ENCODE peak calls at places on chromosomes 5 and 9, in five cellular contexts. G is neural crest cell, J is HEK293T, F is SHP77, M is glutamatergic neuron. S is an unnamed sample.

GRCh38 chr5:98414938-98415337 is 358.5 kb upstream of the RGMB start:
- DNase-seq in M (no peak), J (no peak), F (no peak), G (no peak), S (peak)

GRCh38 chr9:135083241-135083810 is 4.1 kb upstream of the OLFM1 start:
- DNase-seq in F (no peak), G (no peak), M (peak), J (no peak), S (peak)

GRCh38 chr9:124257070-124257864 is 482 bp upstream of the NEK6 start:
- DNase-seq in J (no peak), M (no peak), F (no peak), G (no peak), S (peak)

GRCh38 chr9:124752967-124753366 is 18.1 kb downstream of the NR6A1 start:
- DNase-seq in F (no peak), G (no peak), M (no peak), J (no peak), S (peak)

GRCh38 chr5:134084166-134084565 is 30.3 kb upstream of the TCF7 start:
- DNase-seq in G (no peak), J (no peak), F (no peak), M (no peak), S (no peak)

GRCh38 chr5:29720954-29721353 is 1472.5 kb upstream of the CDH6 start:
- DNase-seq in F (no peak), G (no peak), J (no peak), M (no peak), S (no peak)

GRCh38 chr5:111948517-111948916 is 191.5 kb upstream of the NREP start:
- DNase-seq in F (no peak), G (no peak), M (no peak), J (no peak), S (no peak)

GRCh38 chr5:177476531-177477233 is 3.2 kb upstream of the DBN1 start:
- DNase-seq in M (no peak), F (no peak), J (no peak), G (no peak), S (peak)

GRCh38 chr5:111535879-111536549 is 23.7 kb upstream of the STARD4 start:
- DNase-seq in F (no peak), J (no peak), M (no peak), G (no peak), S (no peak)

GRCh38 chr5:160905285-160905684 is 53.3 kb upstream of the ATP10B start:
- DNase-seq in G (no peak), F (no peak), M (no peak), J (no peak), S (no peak)

GRCh38 chr5:13250450-13251291 is 693.8 kb downstream of the DNAH5 start:
- DNase-seq in M (no peak), F (no peak), J (peak), G (no peak), S (no peak)

GRCh38 chr5:39501403-39501802 is 76.6 kb upstream of the DAB2 start:
- DNase-seq in G (no peak), J (no peak), M (no peak), F (peak), S (peak)

GRCh38 chr5:35145671-35146317 is 84.5 kb downstream of the PRLR start:
- DNase-seq in F (no peak), J (no peak), G (no peak), M (no peak), S (no peak)

GRCh38 chr5:137192293-137192743 is 306.8 kb downstream of the SPOCK1 start:
- DNase-seq in J (no peak), F (peak), G (no peak), M (no peak), S (no peak)

GRCh38 chr5:178206166-178207101 is 2.1 kb downstream of the HNRNPAB start:
- DNase-seq in J (no peak), M (no peak), G (no peak), F (no peak), S (peak)

GRCh38 chr5:181028032-181028819 is 11.8 kb upstream of the BTNL9 start:
- DNase-seq in J (no peak), M (no peak), F (no peak), G (no peak), S (no peak)

GRCh38 chr9:91362212-91362611 is 494 bp upstream of the AUH start:
- DNase-seq in F (no peak), J (peak), G (no peak), M (no peak), S (peak)

S was measured in osteoblast.